ENCODE peak calls at places on chromosomes 11 and 22, in four cellular contexts. X is fibroblast of pulmonary artery, G is tibial artery, L is IMR-90. A is an unnamed sample.

GRCh38 chr11:67389477-67389876 is 2.3 kb upstream of the RAD9A start:
- DNase-seq in G (no peak), X (no peak), L (no peak), A (no peak)

GRCh38 chr22:50189849-50190181 is 4.1 kb downstream of the TRABD start:
- DNase-seq in X (no peak), L (no peak), G (no peak), A (peak)

GRCh38 chr22:18157714-18158028 is 7.7 kb downstream of the USP18 start:
- DNase-seq in X (no peak), L (no peak), G (no peak), A (no peak)

GRCh38 chr11:116173946-116174911 is 598.6 kb downstream of the BUD13 start:
- DNase-seq in L (no peak), X (no peak), G (no peak), A (no peak)

GRCh38 chr11:96033569-96033968 is 109.7 kb upstream of the MTMR2 start:
- DNase-seq in G (no peak), X (no peak), L (no peak), A (no peak)

GRCh38 chr11:57069942-57070341 is 81.2 kb downstream of the OR5AK2 start:
- DNase-seq in X (peak), G (no peak), L (no peak), A (peak)

GRCh38 chr11:109926941-109927340 is 166.3 kb upstream of the ZC3H12C start:
- DNase-seq in G (no peak), X (no peak), L (no peak), A (no peak)

GRCh38 chr11:11813288-11813962 is 28.3 kb upstream of the USP47 start:
- DNase-seq in X (peak), L (peak), G (peak), A (peak)

GRCh38 chr11:2781413-2782274 is 81.8 kb upstream of the KCNQ1OT1 start:
- DNase-seq in X (no peak), G (peak), L (peak), A (no peak)

GRCh38 chr22:46754110-46754799 is 8.2 kb upstream of the TBC1D22A start:
- DNase-seq in L (peak), X (peak), G (peak), A (peak)

GRCh38 chr11:66559141-66559861 is 9.1 kb downstream of the CTSF start:
- DNase-seq in L (no peak), X (peak), G (no peak), A (peak)

GRCh38 chr11:130634186-130634585 is 185.7 kb downstream of the ADAMTS15 start:
- DNase-seq in L (no peak), G (no peak), X (no peak), A (no peak)

GRCh38 chr22:28029962-28030361 is 110.9 kb upstream of the PITPNB start:
- DNase-seq in L (no peak), X (no peak), G (no peak), A (no peak)

GRCh38 chr22:32244547-32244946 is 10.6 kb downstream of the SLC5A4 start:
- DNase-seq in X (no peak), L (no peak), G (no peak), A (no peak)

GRCh38 chr11:31817054-31817620 is 6.0 kb upstream of the PAX6 start:
- DNase-seq in G (no peak), X (no peak), L (no peak), A (no peak)

GRCh38 chr22:35733742-35734516 is 16.3 kb downstream of the APOL5 start:
- DNase-seq in X (no peak), L (no peak), G (no peak), A (no peak)

GRCh38 chr11:80502511-80502910 is 1061.7 kb upstream of the TENM4 start:
- DNase-seq in G (no peak), X (no peak), L (no peak), A (no peak)

GRCh38 chr11:33635161-33635560 is 65.5 kb downstream of the C11orf91 start:
- DNase-seq in X (peak), L (peak), G (no peak), A (peak)

GRCh38 chr11:597166-597725 is 18.5 kb downstream of the IRF7 start:
- DNase-seq in X (no peak), L (no peak), G (no peak), A (no peak)

GRCh38 chr22:22783505-22783904 is 104.1 kb upstream of the IGLL5 start:
- DNase-seq in X (no peak), L (no peak), G (no peak), A (no peak)

GRCh38 chr11:122215244-122215992 is 99.4 kb upstream of the BLID start:
- DNase-seq in X (peak), L (peak), G (peak), A (peak)

GRCh38 chr11:57179701-57180100 is 2.1 kb upstream of the LRRC55 start:
- DNase-seq in G (no peak), L (no peak), X (no peak), A (no peak)

GRCh38 chr11:70108250-70108649 is 30.1 kb downstream of the ANO1 start:
- DNase-seq in L (peak), G (no peak), X (no peak), A (peak)

GRCh38 chr11:126628790-126629621 is 273.5 kb downstream of the ST3GAL4 start:
- DNase-seq in G (no peak), X (no peak), L (peak), A (peak)
- TF ChIP-seq CTCF in G (no peak), X (no peak), L (peak), A (peak)

GRCh38 chr11:114147389-114148382 is 88.2 kb downstream of the ZBTB16 start:
- DNase-seq in G (no peak), X (peak), L (no peak), A (peak)
- H3K4me3 ChIP-seq in G (no peak), X (no peak), L (no peak), A (no peak)

GRCh38 chr11:127789887-127790286 is 789.3 kb upstream of the KIRREL3 start:
- DNase-seq in G (no peak), X (no peak), L (peak), A (no peak)
- TF ChIP-seq CTCF in G (no peak), X (no peak), L (no peak), A (no peak)

DNA sequence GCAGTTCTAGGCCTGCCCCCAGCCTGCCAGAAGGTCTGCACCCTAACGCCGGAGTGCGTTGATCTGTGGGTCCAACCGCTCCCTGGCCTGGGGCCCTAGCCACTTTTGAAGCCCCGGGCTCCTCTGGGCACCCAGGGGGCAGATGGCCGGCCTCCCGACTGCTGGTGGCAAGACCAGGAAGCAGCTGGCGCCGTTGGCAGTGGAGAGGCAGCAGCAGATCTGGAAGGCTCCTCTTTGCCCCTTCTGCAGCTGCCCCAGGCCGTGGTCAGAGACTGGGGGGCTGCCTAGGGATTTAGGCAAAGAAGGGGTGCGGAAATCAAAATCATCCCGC is 445 bp upstream of the VWCE start:
- DNase-seq in X (no peak), G (no peak), L (no peak), A (no peak)
- H3K4me3 ChIP-seq in X (peak), G (peak), L (no peak), A (peak)

GRCh38 chr22:37619991-37620390 is 11.4 kb downstream of the GGA1 start:
- DNase-seq in G (no peak), L (no peak), X (no peak), A (no peak)
- TF ChIP-seq CTCF in G (no peak), L (no peak), X (no peak), A (no peak)

DNA sequence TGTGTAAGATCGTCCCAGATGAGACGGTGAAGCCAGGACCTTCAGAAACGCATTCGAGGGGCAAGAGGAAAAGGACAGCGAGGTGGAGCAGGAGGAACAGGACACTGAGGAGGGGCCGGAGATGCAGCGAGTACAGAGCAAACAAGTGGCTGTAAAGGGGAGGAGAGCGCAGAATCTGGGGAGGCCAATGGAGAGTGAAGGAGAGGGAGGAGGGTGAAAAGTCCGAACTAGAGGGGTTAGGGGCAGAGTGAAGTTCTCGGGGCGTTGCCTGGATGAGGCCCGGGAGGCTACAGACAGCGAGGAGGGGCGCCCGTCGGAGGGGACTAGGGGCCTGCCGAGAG is 8.8 kb upstream of the PPIL2 start:
- DNase-seq in X (no peak), G (no peak), L (no peak), A (no peak)
- H3K4me3 ChIP-seq in X (peak), G (peak), L (peak), A (peak)

GRCh38 chr11:115005663-115006062 is 327.3 kb downstream of the NXPE2 start:
- DNase-seq in G (no peak), L (no peak), X (no peak), A (no peak)

GRCh38 chr11:115007851-115008250 is 329.5 kb downstream of the NXPE2 start:
- DNase-seq in L (no peak), G (no peak), X (no peak), A (no peak)

DNA sequence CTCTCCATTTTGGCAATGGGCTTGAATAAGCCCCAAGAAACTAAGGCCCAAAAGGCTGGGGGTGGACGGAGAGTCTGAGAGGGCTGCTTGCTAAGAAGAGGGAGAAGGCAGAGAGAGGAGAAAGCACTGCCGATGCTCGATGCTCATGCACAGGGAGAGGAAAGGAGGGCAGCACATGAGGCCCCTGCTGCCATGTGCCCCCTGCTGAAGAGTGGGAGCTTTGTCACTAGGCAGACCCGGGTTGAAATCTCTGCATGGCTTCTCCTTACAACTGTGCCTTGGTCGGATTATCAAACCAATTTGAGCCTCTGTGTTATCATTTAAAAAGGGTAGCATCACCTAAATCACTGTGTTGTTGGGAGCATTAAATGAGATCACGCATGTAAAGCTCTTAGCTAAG is 330.4 kb downstream of the NXPE2 start:
- DNase-seq in X (no peak), G (no peak), L (no peak), A (no peak)
- TF ChIP-seq CTCF in X (no peak), G (no peak), L (no peak), A (no peak)

DNA sequence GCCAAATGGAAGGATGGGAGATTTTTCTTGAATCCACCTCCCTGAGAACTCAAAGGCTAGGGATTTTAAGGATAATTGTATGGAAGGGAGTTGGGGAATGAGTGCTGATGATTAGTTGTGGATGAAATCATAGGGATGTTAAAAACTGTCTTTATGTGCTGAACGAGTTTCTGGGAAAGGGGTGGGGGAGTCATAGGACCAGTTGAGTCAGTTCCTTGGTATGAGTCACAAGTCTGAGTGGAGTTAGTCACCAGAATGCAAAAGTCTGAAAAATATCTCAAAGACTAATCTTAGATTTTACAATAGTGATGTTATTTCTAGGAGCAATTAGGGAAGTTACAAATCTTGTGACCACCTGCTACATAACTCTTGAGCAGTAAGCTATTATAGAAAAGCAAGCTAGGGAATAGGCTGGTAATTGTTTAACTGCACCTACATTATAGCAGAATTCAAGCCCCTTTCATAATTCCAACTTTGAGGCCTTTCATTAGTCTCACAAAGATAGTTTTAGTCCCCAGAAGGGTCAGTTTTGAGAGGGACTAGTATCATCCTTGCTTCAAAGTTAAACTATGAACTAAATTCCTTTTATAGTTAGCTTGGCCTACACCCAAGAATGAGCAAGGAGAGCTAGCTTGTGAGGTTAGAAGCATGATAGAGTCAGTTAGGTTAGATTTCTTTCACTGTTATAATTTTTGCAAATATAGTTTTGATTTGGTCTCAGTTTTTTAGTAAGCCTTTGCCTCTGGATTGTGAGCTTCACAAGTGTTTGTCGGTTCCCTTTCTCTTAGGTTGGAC is 668.0 kb downstream of the ETS1 start:
- DNase-seq in L (peak), X (peak), G (no peak), A (peak)
- H3K4me3 ChIP-seq in L (no peak), X (no peak), G (no peak), A (no peak)

GRCh38 chr11:62875698-62876483 is 4.8 kb upstream of the SLC3A2 start:
- DNase-seq in L (no peak), X (no peak), G (no peak), A (no peak)
- TF ChIP-seq CTCF in L (no peak), X (no peak), G (no peak), A (no peak)